ENCODE peak calls at places on chromosomes 6 and 20, in five cellular contexts. J, Q, X, B and Z are unnamed samples.

GRCh38 chr20:7226156-7226555 is 458.7 kb downstream of the BMP2 start:
- DNase-seq in J (no peak), X (no peak), B (no peak), Q (no peak), Z (no peak)

GRCh38 chr20:33770005-33770404 is 38.2 kb downstream of the ZNF341 start:
- DNase-seq in X (no peak), Q (no peak), J (no peak), B (no peak), Z (no peak)

GRCh38 chr20:33871362-33871761 is 60.2 kb downstream of the CHMP4B start:
- DNase-seq in J (no peak), X (peak; percentile 75), B (no peak), Q (no peak), Z (no peak)

GRCh38 chr20:25361287-25361683 is 29.4 kb downstream of the ABHD12 start:
- DNase-seq in Q (no peak), B (no peak), X (no peak), J (no peak), Z (no peak)

GRCh38 chr6:166721576-166721975 is 94.5 kb upstream of the RPS6KA2 start:
- DNase-seq in X (no peak), B (no peak), J (no peak), Q (no peak), Z (no peak)

GRCh38 chr6:25172819-25173218 is 106.4 kb upstream of the CARMIL1 start:
- DNase-seq in Q (no peak), B (peak; percentile 88), J (peak; percentile 96), X (no peak), Z (no peak)

GRCh38 chr6:142413111-142413510 is 111.3 kb downstream of the ADGRG6 start:
- DNase-seq in X (no peak), J (no peak), B (no peak), Q (no peak), Z (no peak)

GRCh38 chr20:9359561-9360308 is 154.7 kb upstream of the LAMP5 start:
- DNase-seq in X (peak; percentile 70), Q (no peak), J (peak; percentile 34), B (peak; percentile 79), Z (no peak)

GRCh38 chr6:102127253-102127652 is 733.7 kb downstream of the GRIK2 start:
- DNase-seq in J (no peak), X (no peak), Q (no peak), B (no peak), Z (no peak)

GRCh38 chr20:48846516-48847492 is 19.0 kb upstream of the PREX1 start:
- DNase-seq in B (no peak), X (no peak), J (no peak), Q (no peak), Z (peak; percentile 94)

GRCh38 chr6:4319992-4320683 is 184.8 kb upstream of the ECI2 start:
- DNase-seq in J (no peak), Q (no peak), X (no peak), B (peak; percentile 36), Z (no peak)

GRCh38 chr20:13265941-13266340 is 44.9 kb downstream of the ISM1 start:
- DNase-seq in J (no peak), B (no peak), Q (no peak), X (no peak), Z (no peak)

GRCh38 chr20:50113420-50114224 is 672 bp upstream of the UBE2V1 start:
- DNase-seq in B (no peak), Q (no peak), J (no peak), X (no peak), Z (no peak)

GRCh38 chr20:41360831-41361756 is 5.5 kb downstream of the EMILIN3 start:
- DNase-seq in J (no peak), Q (no peak), B (no peak), X (no peak), Z (no peak)

GRCh38 chr20:8388146-8388545 is 256.1 kb downstream of the PLCB1 start:
- DNase-seq in X (no peak), Q (no peak), J (peak; percentile 58), B (peak; percentile 47), Z (no peak)

GRCh38 chr6:92979281-92979680 is 440.1 kb downstream of the EPHA7 start:
- DNase-seq in B (peak; percentile 43), Q (no peak), J (no peak), X (no peak), Z (no peak)

GRCh38 chr6:41278699-41279405 is 7.6 kb downstream of the TREM1 start:
- DNase-seq in X (no peak), J (no peak), B (peak; percentile 39), Q (no peak), Z (no peak)

GRCh38 chr6:89071036-89071435 is 9.5 kb upstream of the PNRC1 start:
- DNase-seq in J (no peak), X (no peak), B (no peak), Q (no peak), Z (no peak)

GRCh38 chr20:20666359-20666758 is 46.1 kb downstream of the RALGAPA2 start:
- DNase-seq in B (no peak), J (no peak), Q (no peak), X (no peak), Z (no peak)

GRCh38 chr20:1811621-1812498 is 83.3 kb upstream of the SIRPA start:
- DNase-seq in Q (no peak), B (no peak), X (no peak), J (no peak), Z (no peak)

GRCh38 chr6:26249959-26250805 is 114.8 kb upstream of the BTN3A2 start:
- DNase-seq in X (peak; percentile 76), B (peak; percentile 88), J (no peak), Q (peak; percentile 68), Z (peak; percentile 91)

GRCh38 chr20:63705232-63706026 is 2.3 kb downstream of the ARFRP1 start:
- DNase-seq in Q (no peak), J (no peak), X (peak; percentile 43), B (no peak), Z (no peak)

GRCh38 chr6:159978291-159979135 is 9.6 kb downstream of the IGF2R start:
- DNase-seq in X (peak; percentile 48), B (no peak), J (no peak), Q (no peak), Z (no peak)

GRCh38 chr20:63374532-63374931 is 13.4 kb upstream of the CHRNA4 start:
- DNase-seq in X (no peak), B (no peak), Q (no peak), J (no peak), Z (no peak)

GRCh38 chr6:150723056-150723658 is 123.5 kb downstream of the PLEKHG1 start:
- DNase-seq in B (no peak), Q (no peak), J (no peak), X (no peak), Z (no peak)

GRCh38 chr20:11195169-11195568 is 521.4 kb upstream of the JAG1 start:
- DNase-seq in Q (no peak), B (no peak), J (no peak), X (no peak), Z (no peak)

GRCh38 chr6:39702265-39702664 is 22.9 kb downstream of the KIF6 start:
- DNase-seq in Q (no peak), J (no peak), B (no peak), X (no peak), Z (no peak)

GRCh38 chr20:48619126-48620101 is 208.4 kb downstream of the PREX1 start:
- DNase-seq in J (no peak), B (no peak), X (peak; percentile 75), Q (peak; percentile 53), Z (no peak)

GRCh38 chr20:51484141-51484815 is 58.2 kb downstream of the NFATC2 start:
- DNase-seq in X (no peak), B (no peak), J (no peak), Q (no peak), Z (no peak)

GRCh38 chr20:12928358-12928754 is 80.4 kb upstream of the SPTLC3 start:
- DNase-seq in X (no peak), Q (no peak), J (no peak), B (peak; percentile 33), Z (no peak)

GRCh38 chr20:21693322-21693721 is 12.1 kb upstream of the PAX1 start:
- DNase-seq in Q (no peak), B (no peak), J (no peak), X (no peak), Z (no peak)
- TF ChIP-seq CTCF in Q (no peak), B (no peak), J (no peak), X (no peak), Z (peak; percentile 63)

GRCh38 chr6:158284340-158285210 is 27.7 kb upstream of the TULP4 start:
- DNase-seq in X (no peak), Q (no peak), J (peak; percentile 46), B (peak; percentile 96), Z (peak; percentile 62)

GRCh38 chr6:158285321-158285960 is 26.8 kb upstream of the TULP4 start:
- DNase-seq in B (peak; percentile 28), J (no peak), Q (no peak), X (no peak), Z (no peak)

GRCh38 chr6:158287047-158287446 is 25.2 kb upstream of the TULP4 start:
- DNase-seq in Q (no peak), X (no peak), J (no peak), B (no peak), Z (no peak)

GRCh38 chr6:158286413-158286812 is 25.9 kb upstream of the TULP4 start:
- DNase-seq in Q (no peak), B (peak; percentile 76), J (peak; percentile 89), X (no peak), Z (no peak)

DNA sequence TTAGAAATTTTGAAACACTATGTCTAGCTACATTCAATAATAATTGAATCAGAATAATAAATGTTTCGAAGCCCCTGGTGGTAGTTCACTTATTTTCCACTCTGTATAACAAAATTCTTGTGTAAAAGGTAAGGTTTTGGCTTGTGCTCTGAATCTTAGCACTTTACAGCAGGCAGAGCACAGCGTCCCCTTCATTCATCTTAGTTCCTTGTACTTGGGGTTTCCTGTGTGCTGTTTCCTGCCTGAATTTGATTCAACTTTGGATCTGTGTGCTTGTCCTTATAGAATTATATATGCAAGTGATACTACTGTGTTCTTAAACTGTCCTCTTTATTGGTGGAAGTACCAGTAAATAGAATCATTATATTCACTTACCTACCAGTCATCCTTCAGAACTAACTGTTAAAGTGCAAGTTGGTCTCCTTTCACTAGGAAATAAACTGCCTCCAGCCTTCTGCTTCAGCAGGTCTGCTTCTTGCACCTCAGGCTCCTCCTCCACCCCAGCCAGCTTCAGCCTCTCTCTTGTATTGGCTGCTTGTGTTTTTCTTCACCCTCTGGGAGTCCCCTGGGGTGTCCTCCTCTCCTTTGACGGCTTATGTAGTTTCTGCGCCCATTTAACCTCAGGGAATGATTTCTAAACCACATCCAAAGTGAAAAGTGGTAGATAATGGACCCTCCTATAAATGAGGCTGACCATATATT is 28.8 kb upstream of the TULP4 start:
- DNase-seq in J (no peak), B (peak; percentile 81), X (no peak), Q (no peak), Z (peak; percentile 42)
- TF ChIP-seq CTCF in J (no peak), B (peak; percentile 8), X (no peak), Q (no peak), Z (no peak)

GRCh38 chr20:46774943-46775560 is 65.6 kb downstream of the SLC2A10 start:
- DNase-seq in B (no peak), Q (no peak), X (no peak), J (no peak), Z (no peak)

GRCh38 chr20:46770330-46771194 is 61.1 kb downstream of the SLC2A10 start:
- DNase-seq in J (no peak), Q (no peak), X (no peak), B (peak; percentile 27), Z (no peak)

GRCh38 chr20:46773680-46774079 is 64.2 kb downstream of the SLC2A10 start:
- DNase-seq in X (no peak), B (no peak), Q (no peak), J (no peak), Z (no peak)

GRCh38 chr20:46771195-46771588 is 61.7 kb downstream of the SLC2A10 start:
- DNase-seq in X (no peak), B (no peak), Q (no peak), J (no peak), Z (no peak)

GRCh38 chr20:46772901-46773300 is 63.5 kb downstream of the SLC2A10 start:
- DNase-seq in J (no peak), X (no peak), Q (no peak), B (no peak), Z (no peak)
- TF ChIP-seq CTCF in J (no peak), X (no peak), Q (peak; percentile 26), B (peak; percentile 2), Z (no peak)

GRCh38 chr6:168537485-168537884 is 96.5 kb downstream of the SMOC2 start:
- DNase-seq in X (no peak), J (no peak), B (no peak), Q (no peak), Z (no peak)
- TF ChIP-seq CTCF in X (no peak), J (no peak), B (no peak), Q (no peak), Z (no peak)